ENCODE peak calls at places on chromosomes 13 and 19, in eight cellular contexts. One of them, this sample, is unnamed.

GRCh38 chr13:33642374-33643065 is 175.4 kb upstream of the RFC3 start:
- DNase-seq in suprapubic skin: no peak
- DNase-seq in HCT116: no peak
- DNase-seq in AG04450: peak; percentile 88
- DNase-seq in IMR-90: peak; percentile 72
- DNase-seq in mammary epithelial cell: peak; percentile 39
- DNase-seq in heart right ventricle: no peak
- DNase-seq in RWPE2: peak; percentile 58
- DNase-seq in this sample: peak; percentile 97

GRCh38 chr13:85828094-85828684 is 29.0 kb upstream of the SLITRK6 start:
- DNase-seq in suprapubic skin: no peak
- DNase-seq in HCT116: peak; percentile 13
- DNase-seq in AG04450: peak; percentile 2
- DNase-seq in IMR-90: peak; percentile 30
- DNase-seq in mammary epithelial cell: no peak
- DNase-seq in heart right ventricle: no peak
- DNase-seq in RWPE2: no peak
- DNase-seq in this sample: peak; percentile 11

GRCh38 chr13:99307648-99308339 is 595 bp upstream of the GPR183 start:
- DNase-seq in suprapubic skin: no peak
- DNase-seq in HCT116: no peak
- DNase-seq in AG04450: no peak
- DNase-seq in IMR-90: peak; percentile 83
- DNase-seq in mammary epithelial cell: peak; percentile 78
- DNase-seq in heart right ventricle: no peak
- DNase-seq in RWPE2: no peak
- DNase-seq in this sample: peak; percentile 54

GRCh38 chr19:45900661-45901431 is 1.6 kb downstream of the MYPOP start:
- DNase-seq in suprapubic skin: no peak
- DNase-seq in HCT116: no peak
- DNase-seq in AG04450: no peak
- DNase-seq in IMR-90: no peak
- DNase-seq in mammary epithelial cell: no peak
- DNase-seq in heart right ventricle: no peak
- DNase-seq in RWPE2: no peak
- DNase-seq in this sample: no peak

GRCh38 chr13:112760440-112760839 is 70.6 kb downstream of the ATP11A start:
- DNase-seq in suprapubic skin: no peak
- DNase-seq in HCT116: no peak
- DNase-seq in AG04450: no peak
- DNase-seq in IMR-90: peak; percentile 87
- DNase-seq in mammary epithelial cell: no peak
- DNase-seq in heart right ventricle: no peak
- DNase-seq in RWPE2: no peak
- DNase-seq in this sample: no peak

GRCh38 chr13:20191902-20192469 is 752 bp downstream of the GJB2 start:
- DNase-seq in suprapubic skin: no peak
- DNase-seq in HCT116: no peak
- DNase-seq in AG04450: no peak
- DNase-seq in IMR-90: no peak
- DNase-seq in mammary epithelial cell: peak; percentile 56
- DNase-seq in heart right ventricle: no peak
- DNase-seq in RWPE2: no peak
- DNase-seq in this sample: no peak

GRCh38 chr19:7376151-7376852 is 27.6 kb downstream of the ARHGEF18 start:
- DNase-seq in suprapubic skin: no peak
- DNase-seq in HCT116: no peak
- DNase-seq in AG04450: no peak
- DNase-seq in IMR-90: no peak
- DNase-seq in mammary epithelial cell: peak; percentile 59
- DNase-seq in heart right ventricle: no peak
- DNase-seq in RWPE2: no peak
- DNase-seq in this sample: no peak

GRCh38 chr13:96766311-96766710 is 228.0 kb downstream of the OXGR1 start:
- DNase-seq in suprapubic skin: no peak
- DNase-seq in HCT116: no peak
- DNase-seq in AG04450: no peak
- DNase-seq in IMR-90: no peak
- DNase-seq in mammary epithelial cell: no peak
- DNase-seq in heart right ventricle: no peak
- DNase-seq in RWPE2: no peak
- DNase-seq in this sample: no peak

GRCh38 chr13:33610471-33611015 is 207.4 kb upstream of the RFC3 start:
- DNase-seq in suprapubic skin: no peak
- DNase-seq in HCT116: no peak
- DNase-seq in AG04450: no peak
- DNase-seq in IMR-90: no peak
- DNase-seq in mammary epithelial cell: no peak
- DNase-seq in heart right ventricle: peak; percentile 81
- DNase-seq in RWPE2: no peak
- DNase-seq in this sample: no peak

GRCh38 chr13:67036694-67037093 is 193.4 kb downstream of the PCDH9 start:
- DNase-seq in suprapubic skin: no peak
- DNase-seq in HCT116: no peak
- DNase-seq in AG04450: no peak
- DNase-seq in IMR-90: no peak
- DNase-seq in mammary epithelial cell: no peak
- DNase-seq in heart right ventricle: no peak
- DNase-seq in RWPE2: no peak
- DNase-seq in this sample: no peak

GRCh38 chr19:38929929-38930775 is at the start of gene SARS2:
- DNase-seq in suprapubic skin: peak; percentile 96
- DNase-seq in HCT116: peak; percentile 89
- DNase-seq in AG04450: peak; percentile 90
- DNase-seq in IMR-90: peak; percentile 92
- DNase-seq in mammary epithelial cell: peak; percentile 84
- DNase-seq in heart right ventricle: peak; percentile 93
- DNase-seq in RWPE2: no peak
- DNase-seq in this sample: peak; percentile 92

GRCh38 chr13:30797847-30798246 is 62.5 kb downstream of the ALOX5AP start:
- DNase-seq in suprapubic skin: no peak
- DNase-seq in HCT116: no peak
- DNase-seq in AG04450: no peak
- DNase-seq in IMR-90: no peak
- DNase-seq in mammary epithelial cell: no peak
- DNase-seq in heart right ventricle: no peak
- DNase-seq in RWPE2: no peak
- DNase-seq in this sample: no peak

GRCh38 chr13:25848822-25849740 is 202.7 kb downstream of the SHISA2 start:
- DNase-seq in suprapubic skin: no peak
- DNase-seq in HCT116: no peak
- DNase-seq in AG04450: no peak
- DNase-seq in IMR-90: no peak
- DNase-seq in mammary epithelial cell: no peak
- DNase-seq in heart right ventricle: no peak
- DNase-seq in RWPE2: no peak
- DNase-seq in this sample: peak; percentile 5

GRCh38 chr19:23916991-23917390 is 2.3 kb downstream of the ZNF726 start:
- DNase-seq in suprapubic skin: no peak
- DNase-seq in HCT116: no peak
- DNase-seq in AG04450: no peak
- DNase-seq in IMR-90: peak; percentile 10
- DNase-seq in mammary epithelial cell: peak; percentile 46
- DNase-seq in heart right ventricle: no peak
- DNase-seq in RWPE2: no peak
- DNase-seq in this sample: peak; percentile 4

GRCh38 chr13:101757446-101758039 is 305.1 kb downstream of the ITGBL1 start:
- DNase-seq in suprapubic skin: no peak
- DNase-seq in HCT116: no peak
- DNase-seq in AG04450: no peak
- DNase-seq in IMR-90: peak; percentile 50
- DNase-seq in mammary epithelial cell: peak; percentile 42
- DNase-seq in heart right ventricle: no peak
- DNase-seq in RWPE2: no peak
- DNase-seq in this sample: peak; percentile 61

GRCh38 chr19:2536461-2536860 is 60.5 kb downstream of the GADD45B start:
- DNase-seq in suprapubic skin: no peak
- DNase-seq in HCT116: no peak
- DNase-seq in AG04450: no peak
- DNase-seq in IMR-90: no peak
- DNase-seq in mammary epithelial cell: no peak
- DNase-seq in heart right ventricle: no peak
- DNase-seq in RWPE2: no peak
- DNase-seq in this sample: no peak

GRCh38 chr13:97538193-97538592 is 104.2 kb downstream of the RAP2A start:
- DNase-seq in suprapubic skin: no peak
- DNase-seq in HCT116: no peak
- DNase-seq in AG04450: no peak
- DNase-seq in IMR-90: no peak
- DNase-seq in mammary epithelial cell: no peak
- DNase-seq in heart right ventricle: no peak
- DNase-seq in RWPE2: no peak
- DNase-seq in this sample: no peak

GRCh38 chr19:5292453-5292842 is 48.2 kb downstream of the PTPRS start:
- DNase-seq in suprapubic skin: no peak
- DNase-seq in HCT116: no peak
- DNase-seq in AG04450: no peak
- DNase-seq in IMR-90: peak; percentile 23
- DNase-seq in mammary epithelial cell: no peak
- DNase-seq in heart right ventricle: peak; percentile 69
- DNase-seq in RWPE2: no peak
- DNase-seq in this sample: peak; percentile 25

GRCh38 chr13:98180092-98180491 is 3.0 kb upstream of the RNF113B start:
- DNase-seq in suprapubic skin: no peak
- DNase-seq in HCT116: no peak
- DNase-seq in AG04450: no peak
- DNase-seq in IMR-90: no peak
- DNase-seq in mammary epithelial cell: peak; percentile 20
- DNase-seq in heart right ventricle: no peak
- DNase-seq in RWPE2: no peak
- DNase-seq in this sample: no peak

DNA sequence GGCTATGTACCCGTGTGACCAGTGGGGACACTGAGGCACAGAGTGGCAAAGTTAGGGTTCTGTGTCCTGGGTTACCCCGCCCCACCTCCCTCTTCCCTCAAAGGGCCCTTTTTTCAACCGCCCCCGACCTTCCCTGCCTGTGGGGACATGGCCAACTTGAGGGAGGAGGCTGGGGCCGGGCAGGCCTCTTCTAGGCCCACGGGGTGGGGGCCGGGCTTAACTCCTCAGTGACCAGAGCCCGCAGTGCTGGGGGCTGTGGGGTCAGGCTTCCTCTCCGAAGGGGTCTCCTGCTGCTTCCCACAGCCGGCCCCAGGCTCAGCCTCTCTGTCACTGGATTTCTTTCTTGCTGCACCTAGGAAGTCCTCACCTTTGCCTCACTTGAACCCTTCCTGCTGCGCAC is 23.9 kb downstream of the PIAS4 start:
- DNase-seq in suprapubic skin: no peak
- DNase-seq in HCT116: no peak
- DNase-seq in AG04450: no peak
- DNase-seq in IMR-90: no peak
- DNase-seq in mammary epithelial cell: no peak
- DNase-seq in heart right ventricle: no peak
- DNase-seq in RWPE2: no peak
- DNase-seq in this sample: no peak
- H3K4me3 ChIP-seq in suprapubic skin: no peak overlapping the region
- H3K4me3 ChIP-seq in HCT116: no peak overlapping the region
- H3K4me3 ChIP-seq in AG04450: no peak overlapping the region
- H3K4me3 ChIP-seq in IMR-90: no peak overlapping the region
- H3K4me3 ChIP-seq in mammary epithelial cell: no peak overlapping the region
- H3K4me3 ChIP-seq in heart right ventricle: no peak overlapping the region
- H3K4me3 ChIP-seq in RWPE2: no peak overlapping the region
- H3K4me3 ChIP-seq in this sample: no peak overlapping the region

DNA sequence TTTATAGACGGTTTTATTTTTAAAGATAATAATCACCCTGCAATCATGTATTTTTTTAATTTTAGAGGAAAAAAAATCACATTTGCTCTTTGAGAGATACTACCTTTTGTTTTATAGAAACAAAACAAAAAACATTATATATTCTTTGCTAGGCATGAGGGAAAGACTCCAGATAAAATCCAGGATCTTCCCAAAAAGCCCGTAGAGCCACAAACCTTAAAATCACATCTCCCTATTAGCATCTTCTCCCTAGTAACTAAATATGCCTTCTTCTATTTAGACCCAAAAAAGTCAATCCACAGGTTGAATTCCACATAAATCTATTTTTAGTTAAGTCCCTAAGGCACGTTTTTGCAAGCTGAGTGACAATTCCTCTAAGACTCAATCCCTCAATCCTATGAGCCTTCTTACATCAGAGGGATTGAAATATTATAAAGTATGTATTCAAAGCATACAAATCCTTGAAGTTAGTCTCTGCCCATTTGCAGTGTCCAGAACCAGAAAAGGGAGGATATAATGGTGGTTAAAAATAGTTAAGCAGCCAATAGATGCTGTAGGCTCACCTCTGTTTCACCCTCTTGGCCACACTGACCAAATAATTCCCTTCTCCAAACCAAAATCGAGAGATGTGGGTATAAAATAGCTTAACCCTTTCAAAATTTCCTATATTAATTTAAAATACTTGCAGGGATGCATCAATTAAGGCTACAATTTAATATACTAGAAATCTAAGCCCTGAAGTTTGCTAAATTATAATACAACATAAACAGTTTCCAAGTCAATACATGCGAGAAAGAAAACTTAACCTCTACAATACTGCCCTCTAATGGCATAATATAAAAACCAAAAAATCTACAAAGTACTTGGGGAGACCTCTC is 64.0 kb downstream of the SERP2 start:
- DNase-seq in suprapubic skin: no peak
- DNase-seq in HCT116: no peak
- DNase-seq in AG04450: no peak
- DNase-seq in IMR-90: peak; percentile 63
- DNase-seq in mammary epithelial cell: peak; percentile 48
- DNase-seq in heart right ventricle: no peak
- DNase-seq in RWPE2: no peak
- DNase-seq in this sample: peak; percentile 44
- TF ChIP-seq CTCF in suprapubic skin: peak; percentile 29
- TF ChIP-seq CTCF in HCT116: no peak
- TF ChIP-seq CTCF in AG04450: peak; percentile 49
- TF ChIP-seq CTCF in IMR-90: peak; percentile 70
- TF ChIP-seq CTCF in mammary epithelial cell: peak; percentile 19
- TF ChIP-seq CTCF in heart right ventricle: peak; percentile 75
- TF ChIP-seq CTCF in RWPE2: peak; percentile 68
- TF ChIP-seq CTCF in this sample: peak; percentile 54

GRCh38 chr13:21902709-21903098 is 231.8 kb downstream of the FGF9 start:
- DNase-seq in suprapubic skin: no peak
- DNase-seq in HCT116: no peak
- DNase-seq in AG04450: no peak
- DNase-seq in IMR-90: no peak
- DNase-seq in mammary epithelial cell: no peak
- DNase-seq in heart right ventricle: no peak
- DNase-seq in RWPE2: no peak
- DNase-seq in this sample: no peak
- H3K4me3 ChIP-seq in suprapubic skin: no peak overlapping the region
- H3K4me3 ChIP-seq in HCT116: no peak overlapping the region
- H3K4me3 ChIP-seq in AG04450: no peak overlapping the region
- H3K4me3 ChIP-seq in IMR-90: no peak overlapping the region
- H3K4me3 ChIP-seq in mammary epithelial cell: no peak overlapping the region
- H3K4me3 ChIP-seq in heart right ventricle: no peak overlapping the region
- H3K4me3 ChIP-seq in RWPE2: no peak overlapping the region
- H3K4me3 ChIP-seq in this sample: no peak overlapping the region

DNA sequence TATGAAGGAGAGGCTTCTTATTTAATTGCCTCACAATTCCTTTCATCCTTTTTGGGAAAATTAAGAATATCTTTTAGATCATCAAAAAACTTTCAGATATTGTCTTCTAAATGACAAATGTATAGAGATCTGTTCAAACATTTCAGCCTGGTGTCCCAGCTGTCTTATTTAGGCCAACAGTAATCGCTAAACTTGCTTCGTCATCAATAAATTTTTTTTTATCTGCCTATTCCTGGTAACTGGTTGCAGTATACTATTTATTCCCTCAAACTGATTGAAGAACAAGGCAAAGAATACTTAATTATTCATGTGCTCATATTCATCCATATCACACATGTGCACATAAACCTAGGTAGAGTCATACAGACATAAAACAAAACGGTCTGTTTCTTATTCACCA is 5.3 kb upstream of the MYO16 start:
- DNase-seq in suprapubic skin: no peak
- DNase-seq in HCT116: no peak
- DNase-seq in AG04450: no peak
- DNase-seq in IMR-90: no peak
- DNase-seq in mammary epithelial cell: no peak
- DNase-seq in heart right ventricle: no peak
- DNase-seq in RWPE2: no peak
- DNase-seq in this sample: no peak
- TF ChIP-seq CTCF in suprapubic skin: no peak
- TF ChIP-seq CTCF in HCT116: no peak
- TF ChIP-seq CTCF in AG04450: no peak
- TF ChIP-seq CTCF in IMR-90: no peak
- TF ChIP-seq CTCF in mammary epithelial cell: no peak
- TF ChIP-seq CTCF in heart right ventricle: no peak
- TF ChIP-seq CTCF in RWPE2: no peak
- TF ChIP-seq CTCF in this sample: no peak